ENCODE peak calls at places on chromosome 15, in nine cellular contexts. B, X, O, Q, U, M, A, Y and H are unnamed samples.

GRCh38 chr15:93141373-93141790 is 52.4 kb upstream of the RGMA start:
- DNase-seq in B (no peak), X (peak), O (no peak), Q (no peak), U (peak), M (no peak), A (no peak), Y (no peak), H (peak)

GRCh38 chr15:80500021-80500420 is 95.8 kb downstream of the ARNT2 start:
- DNase-seq in B (no peak), X (no peak), O (no peak), Q (no peak), U (no peak), M (no peak), A (no peak), Y (no peak), H (no peak)

GRCh38 chr15:71386448-71387236 is 271.4 kb downstream of the THSD4 start:
- DNase-seq in B (no peak), X (no peak), O (no peak), Q (no peak), U (no peak), M (no peak), A (no peak), Y (no peak), H (no peak)

GRCh38 chr15:69730281-69731235 is 277.9 kb downstream of the RPLP1 start:
- DNase-seq in B (no peak), X (no peak), O (no peak), Q (no peak), U (no peak), M (no peak), A (no peak), Y (no peak), H (no peak)

GRCh38 chr15:62994975-62995730 is 47.4 kb upstream of the TPM1 start:
- DNase-seq in B (peak), X (no peak), O (no peak), Q (no peak), U (no peak), M (peak), A (peak), Y (no peak), H (no peak)

GRCh38 chr15:64969401-64969800 is 20.3 kb downstream of the SPG21 start:
- DNase-seq in B (no peak), X (no peak), O (no peak), Q (no peak), U (no peak), M (no peak), A (no peak), Y (no peak), H (no peak)

GRCh38 chr15:33142708-33143107 is 51.8 kb downstream of the FMN1 start:
- DNase-seq in B (no peak), X (no peak), O (no peak), Q (no peak), U (no peak), M (no peak), A (no peak), Y (no peak), H (no peak)

GRCh38 chr15:50235794-50236193 is 29.7 kb downstream of the HDC start:
- DNase-seq in B (no peak), X (no peak), O (no peak), Q (no peak), U (no peak), M (no peak), A (no peak), Y (no peak), H (no peak)

GRCh38 chr15:70238917-70239316 is 141.2 kb upstream of the TLE3 start:
- DNase-seq in B (no peak), X (no peak), O (no peak), Q (no peak), U (no peak), M (no peak), A (no peak), Y (no peak), H (no peak)

GRCh38 chr15:89186798-89187197 is 34.6 kb downstream of the RLBP1 start:
- DNase-seq in B (no peak), X (no peak), O (no peak), Q (no peak), U (no peak), M (no peak), A (no peak), Y (no peak), H (no peak)

GRCh38 chr15:84981711-84982300 is at the start of gene PDE8A:
- DNase-seq in B (peak), X (peak), O (peak), Q (peak), U (no peak), M (no peak), A (peak), Y (no peak), H (peak)

GRCh38 chr15:33022629-33023028 is 171.9 kb downstream of the FMN1 start:
- DNase-seq in B (peak), X (no peak), O (no peak), Q (no peak), U (no peak), M (no peak), A (peak), Y (no peak), H (no peak)

GRCh38 chr15:67090297-67091072 is 25.1 kb downstream of the SMAD3 start:
- DNase-seq in B (no peak), X (no peak), O (no peak), Q (no peak), U (no peak), M (no peak), A (no peak), Y (no peak), H (no peak)

GRCh38 chr15:70636540-70637165 is 126.7 kb downstream of the UACA start:
- DNase-seq in B (peak), X (no peak), O (no peak), Q (no peak), U (no peak), M (no peak), A (no peak), Y (no peak), H (no peak)

GRCh38 chr15:53209396-53210042 is 419.4 kb upstream of the ONECUT1 start:
- DNase-seq in B (no peak), X (no peak), O (no peak), Q (no peak), U (no peak), M (no peak), A (no peak), Y (no peak), H (no peak)

GRCh38 chr15:97547381-97547780 is 413.1 kb upstream of the ARRDC4 start:
- DNase-seq in B (no peak), X (no peak), O (no peak), Q (no peak), U (no peak), M (no peak), A (no peak), Y (no peak), H (no peak)

GRCh38 chr15:67126551-67127333 is 61.3 kb downstream of the SMAD3 start:
- DNase-seq in B (no peak), X (no peak), O (no peak), Q (no peak), U (no peak), M (no peak), A (peak), Y (no peak), H (no peak)

GRCh38 chr15:25249236-25250010 is 189.4 kb downstream of the UBE3A start:
- DNase-seq in B (no peak), X (no peak), O (no peak), Q (no peak), U (peak), M (no peak), A (no peak), Y (no peak), H (no peak)

GRCh38 chr15:66798426-66799061 is 96.5 kb downstream of the SMAD6 start:
- DNase-seq in B (peak), X (no peak), O (no peak), Q (no peak), U (no peak), M (no peak), A (peak), Y (no peak), H (no peak)

GRCh38 chr15:80940851-80941250 is 48.8 kb downstream of the MESD start:
- DNase-seq in B (no peak), X (no peak), O (no peak), Q (no peak), U (no peak), M (no peak), A (no peak), Y (no peak), H (no peak)

GRCh38 chr15:43106486-43106829 is 620 bp upstream of the UBR1 start:
- DNase-seq in B (no peak), X (no peak), O (no peak), Q (no peak), U (no peak), M (no peak), A (no peak), Y (no peak), H (no peak)

GRCh38 chr15:44879066-44879465 is 77.4 kb upstream of the TERB2 start:
- DNase-seq in B (no peak), X (no peak), O (no peak), Q (no peak), U (no peak), M (no peak), A (no peak), Y (no peak), H (no peak)

GRCh38 chr15:59522988-59523461 is 85.0 kb downstream of the FAM81A start:
- DNase-seq in B (no peak), X (peak), O (no peak), Q (no peak), U (peak), M (no peak), A (no peak), Y (no peak), H (peak)

GRCh38 chr15:42576040-42576594 is 711 bp downstream of the STARD9 start:
- DNase-seq in B (no peak), X (no peak), O (no peak), Q (no peak), U (no peak), M (no peak), A (no peak), Y (no peak), H (no peak)

GRCh38 chr15:88788036-88788435 is 15.2 kb upstream of the ACAN start:
- DNase-seq in B (no peak), X (no peak), O (no peak), Q (no peak), U (no peak), M (no peak), A (no peak), Y (no peak), H (no peak)